ENCODE peak calls at places on chromosomes 1 and 21, in eight cellular contexts. D, B, A, O, U, T, Y and V are unnamed samples.

GRCh38 chr1:77489910-77490309 is 192.5 kb downstream of the ZZZ3 start:
- DNase-seq in A (no peak), U (no peak), B (no peak), O (no peak), T (no peak), Y (no peak), D (peak), V (no peak)

GRCh38 chr1:19563336-19564097 is 78.2 kb upstream of the CAPZB start:
- DNase-seq in T (peak), U (peak), O (no peak), D (peak), Y (peak), A (no peak), B (no peak), V (no peak)

GRCh38 chr1:174534789-174535188 is 87.0 kb downstream of the GPR52 start:
- DNase-seq in B (no peak), A (peak), U (no peak), O (no peak), T (no peak), Y (no peak), D (no peak), V (no peak)

GRCh38 chr1:165635329-165635728 is 4.3 kb downstream of the MGST3 start:
- DNase-seq in T (no peak), A (no peak), Y (no peak), B (no peak), D (peak), U (no peak), O (no peak), V (no peak)

GRCh38 chr1:160161965-160162705 is 10.7 kb downstream of the ATP1A4 start:
- DNase-seq in O (no peak), A (no peak), Y (no peak), U (no peak), B (no peak), T (no peak), D (peak), V (no peak)

GRCh38 chr1:89538361-89538760 is 13.7 kb downstream of the LRRC8B start:
- DNase-seq in A (no peak), O (no peak), B (no peak), Y (no peak), U (no peak), D (peak), T (no peak), V (no peak)

GRCh38 chr1:31915438-31915837 is 22.7 kb downstream of the PTP4A2 start:
- DNase-seq in A (no peak), T (no peak), D (no peak), B (no peak), Y (no peak), U (no peak), O (no peak), V (no peak)

GRCh38 chr1:20343149-20343936 is 52.7 kb downstream of the VWA5B1 start:
- DNase-seq in A (no peak), Y (no peak), O (peak), D (no peak), B (no peak), U (no peak), T (no peak), V (no peak)

GRCh38 chr1:21859669-21860179 is 47.7 kb downstream of the LDLRAD2 start:
- DNase-seq in O (no peak), T (no peak), D (no peak), B (no peak), A (no peak), U (no peak), Y (no peak), V (no peak)

GRCh38 chr1:87062687-87063086 is 148.3 kb downstream of the HS2ST1 start:
- DNase-seq in Y (no peak), D (no peak), A (no peak), U (no peak), T (no peak), O (no peak), B (no peak), V (no peak)

GRCh38 chr1:182835811-182836210 is 3.3 kb upstream of the DHX9 start:
- DNase-seq in B (no peak), O (no peak), U (no peak), Y (no peak), D (no peak), T (no peak), A (no peak), V (no peak)

GRCh38 chr21:41901099-41901498 is 22.0 kb upstream of the PRDM15 start:
- DNase-seq in B (no peak), D (no peak), U (no peak), A (no peak), O (no peak), T (no peak), Y (no peak), V (no peak)

GRCh38 chr1:112603541-112603940 is 15.4 kb downstream of the ST7L start:
- DNase-seq in U (no peak), A (no peak), O (no peak), Y (no peak), T (no peak), B (no peak), D (no peak), V (no peak)

GRCh38 chr1:230303069-230303468 is 123.1 kb downstream of the PGBD5 start:
- DNase-seq in Y (no peak), O (no peak), A (no peak), B (no peak), T (no peak), D (no peak), U (no peak), V (no peak)

GRCh38 chr21:40178726-40179125 is 311.5 kb downstream of the PCP4 start:
- DNase-seq in Y (no peak), A (no peak), T (no peak), O (no peak), B (no peak), U (no peak), D (no peak), V (no peak)

GRCh38 chr1:108107658-108108057 is 92.5 kb downstream of the SLC25A24 start:
- DNase-seq in O (no peak), U (no peak), B (no peak), D (peak), Y (no peak), A (peak), T (no peak), V (no peak)

GRCh38 chr1:27338751-27339150 is 3.1 kb upstream of the SYTL1 start:
- DNase-seq in Y (no peak), A (no peak), B (no peak), O (no peak), D (no peak), U (no peak), T (no peak), V (no peak)

GRCh38 chr1:41330588-41331545 is 30.4 kb upstream of the FOXO6 start:
- DNase-seq in Y (no peak), A (no peak), B (no peak), O (no peak), T (no peak), U (peak), D (peak), V (peak)
- TF ChIP-seq CTCF in Y (no peak), A (no peak), B (no peak), O (no peak), T (no peak), U (no peak), D (peak), V (peak)

GRCh38 chr1:46198026-46198826 is at the start of gene POMGNT1:
- DNase-seq in D (peak), A (peak), U (no peak), O (peak), Y (peak), T (peak), B (peak), V (peak)
- TF ChIP-seq CTCF in D (no peak), A (peak), U (no peak), O (no peak), Y (no peak), T (no peak), B (no peak), V (no peak)

DNA sequence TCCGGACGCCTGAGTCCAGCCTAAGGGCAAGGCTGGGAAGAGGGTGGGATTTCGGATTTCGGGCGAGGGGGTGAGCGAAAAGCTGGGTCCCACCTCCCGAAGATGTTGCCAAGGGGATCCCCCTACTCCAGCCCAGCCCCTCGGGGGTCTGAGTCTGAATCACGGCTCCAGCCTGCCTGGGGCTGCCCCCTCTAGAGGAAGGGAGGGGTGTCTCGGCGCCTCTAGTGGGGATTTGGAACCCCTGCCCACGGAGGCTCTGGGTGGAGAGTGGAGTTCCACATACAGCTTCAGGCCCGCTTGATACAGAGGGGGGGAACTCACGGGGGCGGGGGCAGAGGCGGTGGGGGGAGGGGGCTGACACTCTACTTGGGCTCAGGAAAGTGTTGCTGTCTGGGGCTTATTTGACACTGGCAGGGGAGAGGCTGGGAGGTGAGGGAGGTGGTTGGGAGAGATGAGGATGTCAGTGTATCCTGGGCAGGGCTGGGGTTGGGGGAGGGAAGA is 686 bp downstream of the KIRREL1 start:
- DNase-seq in D (no peak), U (no peak), O (no peak), A (no peak), T (no peak), B (no peak), Y (peak), V (no peak)
- TF ChIP-seq CTCF in D (peak), U (no peak), O (no peak), A (no peak), T (no peak), B (no peak), Y (no peak), V (peak)

DNA sequence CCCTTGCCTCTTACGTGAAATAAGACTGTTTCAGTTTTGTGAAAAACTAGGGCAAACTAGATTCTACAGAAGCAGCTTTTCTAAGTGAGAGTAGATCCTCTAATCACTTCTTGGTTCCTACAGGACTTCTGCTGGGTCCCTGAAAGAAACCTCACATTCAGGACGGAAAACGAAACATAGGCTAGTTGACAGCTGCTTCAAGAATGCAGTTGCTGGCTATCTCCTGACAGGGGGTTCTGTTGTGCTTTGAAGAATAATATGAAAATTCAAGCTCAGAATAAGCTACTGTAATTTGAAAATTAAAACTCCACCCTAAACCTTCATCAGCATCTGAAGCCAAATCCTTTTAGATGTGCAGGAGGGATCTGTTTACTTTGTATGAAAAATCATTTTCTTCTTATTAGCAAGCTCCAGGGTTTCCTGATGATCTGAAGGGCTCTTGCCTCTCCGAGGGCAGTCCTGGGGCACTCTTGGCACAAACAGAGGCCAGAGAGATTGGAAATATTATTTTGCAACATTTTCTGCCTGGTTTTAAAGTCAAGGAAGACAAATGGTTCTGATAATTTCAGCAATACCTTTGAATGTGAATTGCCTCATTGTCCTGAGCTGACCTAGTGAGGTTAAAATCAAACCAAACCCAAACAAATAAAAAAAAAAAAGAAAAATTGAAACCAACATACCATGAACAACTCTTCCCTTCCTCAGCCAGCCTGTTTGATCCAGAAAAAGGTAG is 55.1 kb downstream of the NTMT2 start:
- DNase-seq in Y (no peak), A (no peak), U (no peak), B (no peak), D (peak), O (no peak), T (no peak), V (no peak)
- TF ChIP-seq CTCF in Y (no peak), A (no peak), U (no peak), B (no peak), D (peak), O (no peak), T (no peak), V (no peak)